ENCODE peak calls at places on chromosome 4, in eight cellular contexts. E is suprapubic skin, U is tibial artery, R is coronary artery, I is GM23338, Q is brain microvascular endothelial cell, T is lower lobe of right lung, M is left lung. D is an unnamed sample.

GRCh38 chr4:33914386-33914785 is 2329.9 kb downstream of the ARAP2 start:
- DNase-seq in E (no peak), U (no peak), R (no peak), I (peak; percentile 27), Q (no peak), T (no peak), M (no peak), D (no peak)

GRCh38 chr4:189117426-189117825 is 823.2 kb upstream of the FRG1 start:
- DNase-seq in E (no peak), U (no peak), R (no peak), I (peak; percentile 45), Q (no peak), T (no peak), M (no peak), D (no peak)

GRCh38 chr4:98446499-98447375 is 185.6 kb downstream of the RAP1GDS1 start:
- DNase-seq in E (no peak), U (no peak), R (no peak), I (no peak), Q (peak; percentile 61), T (peak; percentile 51), M (peak; percentile 48), D (no peak)

GRCh38 chr4:122602277-122603142 is 18.4 kb downstream of the IL21 start:
- DNase-seq in E (no peak), U (no peak), R (no peak), I (peak; percentile 73), Q (peak; percentile 15), T (no peak), M (no peak), D (no peak)

GRCh38 chr4:137664055-137664405 is 131.7 kb upstream of the PCDH18 start:
- DNase-seq in E (no peak), U (no peak), R (no peak), I (peak; percentile 46), Q (peak; percentile 29), T (no peak), M (no peak), D (no peak)

GRCh38 chr4:31539279-31540074 is 819.3 kb downstream of the PCDH7 start:
- DNase-seq in E (no peak), U (no peak), R (no peak), I (no peak), Q (no peak), T (no peak), M (no peak), D (no peak)

GRCh38 chr4:650951-651883 is 22.9 kb downstream of the ATP5ME start:
- DNase-seq in E (no peak), U (no peak), R (no peak), I (peak; percentile 45), Q (no peak), T (peak; percentile 45), M (no peak), D (no peak)

GRCh38 chr4:184383497-184384055 is 90.8 kb downstream of the IRF2 start:
- DNase-seq in E (no peak), U (peak; percentile 73), R (no peak), I (no peak), Q (peak; percentile 94), T (no peak), M (no peak), D (no peak)

GRCh38 chr4:123449780-123450179 is 53.2 kb downstream of the SPRY1 start:
- DNase-seq in E (no peak), U (no peak), R (no peak), I (no peak), Q (peak; percentile 30), T (no peak), M (no peak), D (no peak)

GRCh38 chr4:98363431-98363830 is 102.2 kb downstream of the RAP1GDS1 start:
- DNase-seq in E (no peak), U (no peak), R (no peak), I (no peak), Q (no peak), T (no peak), M (no peak), D (no peak)

GRCh38 chr4:56871357-56871993 is 36.2 kb upstream of the REST start:
- DNase-seq in E (no peak), U (no peak), R (no peak), I (peak; percentile 59), Q (no peak), T (no peak), M (no peak), D (no peak)

GRCh38 chr4:185011408-185011807 is 6.9 kb upstream of the HELT start:
- DNase-seq in E (peak; percentile 69), U (no peak), R (no peak), I (peak; percentile 76), Q (no peak), T (no peak), M (no peak), D (no peak)

DNA sequence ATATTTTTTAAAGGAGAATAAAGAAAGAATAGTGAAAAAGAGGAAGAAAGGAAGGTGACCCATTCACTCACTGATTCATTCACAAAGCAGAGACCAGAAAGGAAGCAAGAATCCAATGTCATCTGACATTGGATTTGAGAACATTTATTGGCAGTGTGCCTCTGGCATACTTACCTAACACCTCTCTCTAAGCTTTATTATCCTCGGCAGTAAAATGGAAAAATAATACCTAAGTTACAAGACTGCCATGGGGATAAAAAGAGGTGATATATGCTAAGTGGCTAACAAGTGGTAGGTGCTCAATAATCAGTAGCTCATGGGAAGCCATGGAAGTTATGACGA is 41.6 kb upstream of the PPARGC1A start:
- DNase-seq in E (no peak), U (no peak), R (no peak), I (no peak), Q (no peak), T (no peak), M (no peak), D (no peak)
- H3K27ac ChIP-seq in E (peak overlapping the region; percentile 77), U (peak overlapping the region; percentile 3), R (no peak overlapping the region), I (no peak overlapping the region), Q (no peak overlapping the region), T (no peak overlapping the region), M (no peak overlapping the region), D (no peak overlapping the region)

GRCh38 chr4:120716346-120716745 is 206.2 kb downstream of the PRDM5 start:
- DNase-seq in E (no peak), U (no peak), R (no peak), I (no peak), Q (no peak), T (no peak), M (no peak), D (no peak)

GRCh38 chr4:120720354-120720753 is 202.2 kb downstream of the PRDM5 start:
- DNase-seq in E (no peak), U (no peak), R (no peak), I (no peak), Q (no peak), T (no peak), M (no peak), D (no peak)

GRCh38 chr4:120723105-120723504 is 199.4 kb downstream of the PRDM5 start:
- DNase-seq in E (no peak), U (no peak), R (no peak), I (peak; percentile 45), Q (no peak), T (no peak), M (no peak), D (no peak)

GRCh38 chr4:120722655-120723054 is 199.9 kb downstream of the PRDM5 start:
- DNase-seq in E (no peak), U (no peak), R (no peak), I (no peak), Q (no peak), T (no peak), M (no peak), D (no peak)

GRCh38 chr4:120718979-120719566 is 203.5 kb downstream of the PRDM5 start:
- DNase-seq in E (no peak), U (no peak), R (no peak), I (peak; percentile 65), Q (peak; percentile 47), T (no peak), M (no peak), D (no peak)
- H3K4me3 ChIP-seq in E (no peak overlapping the region), U (no peak overlapping the region), R (peak overlapping the region; percentile 11), I (no peak overlapping the region), Q (no peak overlapping the region), T (no peak overlapping the region), M (no peak overlapping the region), D (no peak overlapping the region)

DNA sequence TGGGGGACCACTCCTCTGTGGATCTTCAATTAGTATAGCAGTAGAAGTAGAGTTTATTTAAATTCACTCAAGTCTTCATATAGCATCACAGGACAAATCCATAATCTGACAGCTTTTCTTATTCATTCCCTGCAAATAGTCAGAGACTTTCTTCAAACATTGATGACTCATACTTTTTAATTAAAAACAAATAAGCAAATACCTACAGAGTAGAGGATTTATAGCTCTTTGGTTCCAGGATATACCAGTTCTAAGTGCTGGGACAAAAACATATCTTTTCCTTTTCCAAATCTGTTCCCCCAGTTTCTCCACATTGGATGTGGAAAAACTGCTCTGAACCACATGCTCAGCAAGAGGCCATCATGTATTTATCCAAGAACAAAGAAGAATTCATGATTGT is 24.1 kb downstream of the EMCN start:
- DNase-seq in E (no peak), U (no peak), R (no peak), I (no peak), Q (no peak), T (no peak), M (no peak), D (no peak)
- H3K27ac ChIP-seq in E (no peak overlapping the region), U (no peak overlapping the region), R (no peak overlapping the region), I (no peak overlapping the region), Q (no peak overlapping the region), T (no peak overlapping the region), M (no peak overlapping the region), D (no peak overlapping the region)

GRCh38 chr4:151226004-151226932 is 50.7 kb upstream of the PRSS48 start:
- DNase-seq in E (no peak), U (no peak), R (no peak), I (no peak), Q (peak; percentile 75), T (no peak), M (no peak), D (no peak)
- H3K4me3 ChIP-seq in E (peak overlapping the region; percentile 49), U (peak overlapping the region; percentile 56), R (peak overlapping the region; percentile 65), I (no peak overlapping the region), Q (peak overlapping the region; percentile 42), T (peak overlapping the region; percentile 48), M (peak overlapping the region; percentile 28), D (peak overlapping the region; percentile 18)

GRCh38 chr4:53645108-53645507 is 53.8 kb upstream of the LNX1 start:
- DNase-seq in E (no peak), U (no peak), R (no peak), I (no peak), Q (no peak), T (no peak), M (no peak), D (no peak)
- H3K27ac ChIP-seq in E (peak overlapping the region; percentile 80), U (no peak overlapping the region), R (no peak overlapping the region), I (no peak overlapping the region), Q (no peak overlapping the region), T (peak overlapping the region; percentile 33), M (no peak overlapping the region), D (no peak overlapping the region)

GRCh38 chr4:40202474-40202873 is 5.6 kb downstream of the RHOH start:
- DNase-seq in E (no peak), U (no peak), R (no peak), I (no peak), Q (no peak), T (no peak), M (no peak), D (no peak)

GRCh38 chr4:40204507-40205258 is 7.9 kb downstream of the RHOH start:
- DNase-seq in E (no peak), U (no peak), R (no peak), I (no peak), Q (no peak), T (no peak), M (no peak), D (no peak)

GRCh38 chr4:40209401-40209800 is 12.6 kb downstream of the RHOH start:
- DNase-seq in E (no peak), U (no peak), R (no peak), I (no peak), Q (no peak), T (no peak), M (no peak), D (no peak)

GRCh38 chr4:40205259-40206198 is 8.7 kb downstream of the RHOH start:
- DNase-seq in E (no peak), U (no peak), R (no peak), I (no peak), Q (no peak), T (no peak), M (no peak), D (no peak)

GRCh38 chr4:40206421-40206820 is 9.6 kb downstream of the RHOH start:
- DNase-seq in E (no peak), U (no peak), R (no peak), I (no peak), Q (no peak), T (no peak), M (no peak), D (no peak)
- H3K4me3 ChIP-seq in E (no peak overlapping the region), U (no peak overlapping the region), R (no peak overlapping the region), I (no peak overlapping the region), Q (no peak overlapping the region), T (peak overlapping the region; percentile 11), M (peak overlapping the region; percentile 33), D (no peak overlapping the region)